ENCODE peak calls at places on chromosomes 11 and 22, in five cellular contexts. X is neuronal stem cell, R is H1, T is IMR-90, Q is mesenchymal stem cell. H is an unnamed sample.
A peak's percentile ranks its signal among the peaks of the same experiment; 100 is the strongest.

GRCh38 chr11:126518130-126518995 is 162.9 kb downstream of the ST3GAL4 start:
- DNase-seq in Q (no peak), X (no peak), T (no peak), R (no peak), H (no peak)

GRCh38 chr22:46602025-46602424 is 18.2 kb upstream of the GRAMD4 start:
- DNase-seq in X (no peak), R (no peak), T (no peak), Q (no peak), H (no peak)

GRCh38 chr11:47256374-47256773 is 1.4 kb upstream of the NR1H3 start:
- DNase-seq in T (no peak), R (no peak), Q (no peak), X (no peak), H (no peak)

GRCh38 chr11:122209619-122210377 is 93.8 kb upstream of the BLID start:
- DNase-seq in R (no peak), X (no peak), T (peak; percentile 88), Q (peak; percentile 76), H (no peak)

GRCh38 chr22:46055176-46055850 is 78.4 kb upstream of the WNT7B start:
- DNase-seq in X (no peak), Q (no peak), T (no peak), R (no peak), H (no peak)

GRCh38 chr11:110919241-110919893 is 207.1 kb upstream of the ARHGAP20 start:
- DNase-seq in T (no peak), R (no peak), X (no peak), Q (no peak), H (no peak)

GRCh38 chr11:73244589-73245240 is 26.6 kb downstream of the P2RY2 start:
- DNase-seq in R (no peak), X (no peak), T (no peak), Q (no peak), H (peak; percentile 15)

GRCh38 chr22:25347752-25348102 is 128.3 kb downstream of the CRYBB2 start:
- DNase-seq in T (peak; percentile 44), X (no peak), R (no peak), Q (no peak), H (no peak)

GRCh38 chr22:20062043-20062765 is 17.8 kb upstream of the DGCR8 start:
- DNase-seq in Q (no peak), R (no peak), X (no peak), T (no peak), H (no peak)

GRCh38 chr11:77123591-77123990 is 4.5 kb upstream of the MYO7A start:
- DNase-seq in Q (no peak), R (no peak), T (no peak), X (no peak), H (no peak)

GRCh38 chr11:77125191-77125590 is 2.9 kb upstream of the MYO7A start:
- DNase-seq in T (no peak), X (no peak), Q (no peak), R (no peak), H (no peak)

GRCh38 chr11:77124041-77124440 is 4.0 kb upstream of the MYO7A start:
- DNase-seq in R (no peak), X (no peak), Q (no peak), T (no peak), H (no peak)

GRCh38 chr11:77125695-77126094 is 2.4 kb upstream of the MYO7A start:
- DNase-seq in Q (no peak), X (no peak), R (no peak), T (no peak), H (no peak)

DNA sequence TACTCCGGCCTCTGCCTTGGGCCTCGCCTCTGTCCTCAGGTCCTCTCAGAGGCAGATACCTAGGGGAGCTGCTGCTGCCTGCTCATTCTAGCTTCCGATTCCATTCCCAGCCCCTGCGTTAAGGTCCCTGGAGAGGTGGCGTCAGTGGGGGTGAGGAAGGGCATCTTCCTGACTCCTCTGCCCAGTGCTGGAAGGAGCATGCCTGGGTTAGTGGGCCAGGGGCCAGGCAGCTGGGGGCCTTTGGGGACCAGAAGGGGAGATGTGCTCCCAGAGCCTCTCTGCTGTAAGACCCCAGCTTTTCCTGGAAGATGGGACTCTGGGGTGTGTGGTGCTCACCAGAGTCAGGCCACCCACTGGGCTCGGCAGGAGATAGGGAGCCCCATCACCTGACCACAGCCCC is 3.6 kb upstream of the MYO7A start:
- DNase-seq in T (no peak), X (no peak), R (no peak), Q (no peak), H (no peak)
- H2AFZ ChIP-seq in T (no peak overlapping the region), X (no peak overlapping the region), R (no peak overlapping the region), Q (no peak overlapping the region), H (no peak overlapping the region)

DNA sequence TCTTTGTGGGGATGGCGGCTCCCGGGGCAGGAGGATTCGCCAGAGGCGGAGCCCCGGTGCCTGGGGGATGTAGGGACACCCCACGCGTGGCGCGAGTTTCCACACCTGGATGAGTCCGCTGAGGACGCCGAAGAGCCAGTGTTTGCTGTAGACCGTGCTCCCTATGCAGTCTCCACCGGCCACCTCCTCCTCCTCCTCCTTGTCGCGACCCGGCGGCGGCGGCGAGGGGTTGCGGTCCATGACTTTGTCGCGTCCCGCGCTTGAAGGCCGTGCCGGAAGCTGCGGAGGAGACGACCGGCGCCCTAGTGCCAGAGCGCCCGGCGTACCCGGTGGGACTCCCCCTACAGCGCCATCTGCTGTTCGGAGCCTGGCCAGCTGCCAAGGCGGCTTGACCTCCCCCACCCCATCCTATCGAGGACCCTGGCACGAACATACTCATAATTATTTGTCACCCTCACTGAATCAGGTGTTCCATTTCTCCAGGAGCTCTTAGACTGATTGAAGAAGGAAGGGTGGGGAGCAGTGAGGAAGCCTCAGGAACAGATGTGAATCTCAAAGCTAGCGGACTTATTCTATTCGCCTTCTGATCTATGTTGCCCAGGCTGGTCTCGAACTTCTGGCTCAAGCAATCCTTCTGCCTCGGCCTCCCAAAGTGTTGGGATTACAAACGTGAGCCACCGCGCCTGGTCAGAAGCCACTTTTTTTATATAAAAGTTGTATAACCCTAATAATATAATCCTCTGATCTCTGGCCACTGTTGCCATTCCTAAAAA is at the start of gene SAAL1:
- DNase-seq in X (peak; percentile 85), Q (peak; percentile 85), R (peak; percentile 46), T (peak; percentile 67), H (peak; percentile 86)
- H3K23ac ChIP-seq in X (peak within 1 kb of the TSS; percentile 100), Q (peak within 1 kb of the TSS; percentile 99), R (no peak within 1 kb of the TSS), T (peak within 1 kb of the TSS; percentile 63), H (no peak within 1 kb of the TSS)

GRCh38 chr11:474914-475506 is 24.9 kb downstream of the PTDSS2 start:
- DNase-seq in T (no peak), X (no peak), R (no peak), Q (no peak), H (no peak)
- H2BK5ac ChIP-seq in T (no peak overlapping the region), X (no peak overlapping the region), R (no peak overlapping the region), Q (no peak overlapping the region), H (no peak overlapping the region)

DNA sequence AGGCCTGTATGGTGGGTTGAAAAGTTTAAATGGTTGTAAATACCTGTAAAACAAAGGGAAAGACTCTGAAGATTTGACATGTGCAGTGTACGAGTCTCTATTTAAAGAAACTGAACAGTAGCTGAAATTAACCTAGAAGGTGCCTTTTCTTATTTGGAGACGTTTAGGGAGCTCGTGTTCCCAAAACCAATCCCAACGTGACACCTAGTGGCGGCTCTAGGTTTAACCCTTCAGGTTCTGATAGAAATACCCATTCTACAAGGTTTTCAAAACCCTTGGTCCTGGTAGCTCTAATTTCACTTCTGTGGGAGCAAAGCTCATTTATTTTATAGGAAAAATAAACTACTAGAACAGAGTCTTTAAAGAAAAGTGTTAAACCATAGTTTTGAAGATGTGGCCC is 258.3 kb downstream of the LRRC4C start:
- DNase-seq in X (peak; percentile 49), Q (peak; percentile 10), R (peak; percentile 29), T (peak; percentile 0), H (peak; percentile 54)
- H2AFZ ChIP-seq in X (peak overlapping the region; percentile 66), Q (no peak overlapping the region), R (peak overlapping the region; percentile 20), T (no peak overlapping the region), H (peak overlapping the region; percentile 33)

GRCh38 chr11:119229736-119230135 is 23.6 kb downstream of the CBL start:
- DNase-seq in T (no peak), X (no peak), R (no peak), Q (no peak), H (no peak)
- H3K23ac ChIP-seq in T (no peak overlapping the region), X (no peak overlapping the region), R (no peak overlapping the region), Q (no peak overlapping the region), H (no peak overlapping the region)

GRCh38 chr11:119055901-119056300 is 1.1 kb downstream of the HYOU1 start:
- DNase-seq in R (no peak), Q (peak; percentile 53), X (no peak), T (peak; percentile 37), H (no peak)

GRCh38 chr11:119061256-119061655 is 4.3 kb upstream of the HYOU1 start:
- DNase-seq in Q (no peak), X (no peak), R (no peak), T (no peak), H (no peak)

GRCh38 chr11:119054418-119054817 is 2.6 kb downstream of the HYOU1 start:
- DNase-seq in Q (no peak), X (no peak), T (no peak), R (no peak), H (no peak)

GRCh38 chr11:119056397-119056999 is 507 bp downstream of the HYOU1 start:
- DNase-seq in R (no peak), Q (peak; percentile 19), T (peak; percentile 3), X (peak; percentile 32), H (peak; percentile 60)

GRCh38 chr11:119057000-119057769 is at the start of gene HYOU1:
- DNase-seq in T (peak; percentile 93), R (peak; percentile 87), Q (peak; percentile 97), X (peak; percentile 97), H (peak; percentile 99)
- H2BK5ac ChIP-seq in T (peak within 1 kb of the TSS; percentile 51), R (peak within 1 kb of the TSS; percentile 96), Q (peak within 1 kb of the TSS; percentile 71), X (peak within 1 kb of the TSS; percentile 39), H (no peak within 1 kb of the TSS)

DNA sequence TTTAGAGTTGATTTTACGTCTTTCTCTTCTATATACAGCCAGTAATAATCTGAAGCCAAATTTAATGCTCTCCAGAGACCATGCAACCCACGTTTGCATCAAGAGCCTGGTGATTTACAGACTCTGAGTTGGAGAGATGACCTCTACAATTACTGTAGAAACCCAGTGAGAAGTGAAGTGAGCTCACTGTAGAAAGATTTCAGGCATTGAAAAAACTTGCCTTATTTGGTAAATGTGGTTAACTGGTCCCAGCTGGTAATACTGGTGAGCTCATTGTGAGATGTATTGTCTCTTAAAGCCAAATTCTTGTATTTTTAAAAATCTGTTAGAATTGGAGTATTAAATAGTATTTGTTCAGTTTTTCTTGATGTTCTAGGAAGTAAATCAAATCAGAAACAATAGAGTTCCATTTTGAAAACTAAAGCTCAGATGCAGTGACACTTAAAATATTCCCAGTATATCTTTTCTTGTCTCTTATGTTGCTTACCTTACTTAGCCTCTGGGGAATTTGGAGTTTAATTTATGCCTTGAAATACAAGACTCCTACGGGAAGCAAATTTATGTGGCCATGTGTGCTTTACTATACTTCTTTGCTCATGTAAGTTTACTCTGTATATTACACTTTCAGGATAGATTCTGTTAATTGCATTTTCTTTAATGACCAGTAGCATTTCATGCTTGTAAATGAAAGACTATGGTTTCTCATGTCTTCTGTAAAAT is 189.9 kb downstream of the ARHGAP42 start:
- DNase-seq in X (no peak), Q (peak; percentile 95), T (peak; percentile 98), R (peak; percentile 21), H (no peak)
- H2AFZ ChIP-seq in X (no peak overlapping the region), Q (no peak overlapping the region), T (no peak overlapping the region), R (no peak overlapping the region), H (no peak overlapping the region)

GRCh38 chr22:42073568-42074152 is 388 bp upstream of the PHETA2 start:
- DNase-seq in X (no peak), R (no peak), T (no peak), Q (no peak), H (no peak)
- H3K23ac ChIP-seq in X (peak overlapping the region; percentile 89), R (no peak overlapping the region), T (peak overlapping the region; percentile 17), Q (no peak overlapping the region), H (no peak overlapping the region)

H was measured in H9.